ENCODE peak calls at places on chromosomes 6 and 20, in nine cellular contexts. E is cardiac muscle cell, J is AG04449, D is B cell, H is psoas muscle, C is brain microvascular endothelial cell, R is fibroblast of villous mesenchyme, T is neural progenitor cell, V is body of pancreas. B is an unnamed sample.

GRCh38 chr20:17882065-17882833 is 86.3 kb downstream of the SNX5 start:
- DNase-seq in E (no peak), J (no peak), D (no peak), H (no peak), C (no peak), R (no peak), T (no peak), V (no peak), B (no peak)

GRCh38 chr6:3819161-3820110 is 29.7 kb upstream of the FAM50B start:
- DNase-seq in E (no peak), J (no peak), D (no peak), H (no peak), C (no peak), R (no peak), T (no peak), V (no peak), B (no peak)

GRCh38 chr20:49447946-49448809 is 34.3 kb downstream of the KCNB1 start:
- DNase-seq in E (peak; percentile 69), J (no peak), D (no peak), H (peak; percentile 62), C (no peak), R (peak; percentile 26), T (peak; percentile 68), V (peak; percentile 28), B (no peak)

GRCh38 chr20:59456342-59457132 is 147.8 kb upstream of the PHACTR3 start:
- DNase-seq in E (no peak), J (no peak), D (no peak), H (no peak), C (no peak), R (no peak), T (no peak), V (no peak), B (no peak)

GRCh38 chr6:15907914-15908518 is 220.9 kb upstream of the MYLIP start:
- DNase-seq in E (no peak), J (no peak), D (no peak), H (no peak), C (no peak), R (no peak), T (no peak), V (peak; percentile 52), B (no peak)

GRCh38 chr6:19921821-19922220 is 84.7 kb downstream of the ID4 start:
- DNase-seq in E (no peak), J (no peak), D (no peak), H (no peak), C (no peak), R (no peak), T (peak; percentile 19), V (no peak), B (no peak)

GRCh38 chr6:34414999-34415858 is 10.6 kb downstream of the RPS10 start:
- DNase-seq in E (peak; percentile 88), J (no peak), D (peak; percentile 62), H (no peak), C (peak; percentile 55), R (peak; percentile 83), T (no peak), V (peak; percentile 90), B (peak; percentile 63)

GRCh38 chr20:12040261-12040660 is 122.6 kb downstream of the BTBD3 start:
- DNase-seq in E (no peak), J (no peak), D (no peak), H (no peak), C (no peak), R (no peak), T (no peak), V (no peak), B (no peak)

GRCh38 chr6:147166360-147166944 is 37.8 kb upstream of the STXBP5 start:
- DNase-seq in E (peak; percentile 58), J (no peak), D (no peak), H (no peak), C (peak; percentile 48), R (no peak), T (no peak), V (no peak), B (no peak)

GRCh38 chr6:48098923-48099322 is 12.1 kb downstream of the PTCHD4 start:
- DNase-seq in E (peak; percentile 24), J (no peak), D (no peak), H (no peak), C (no peak), R (no peak), T (no peak), V (no peak), B (no peak)

GRCh38 chr6:16633465-16633864 is 127.8 kb downstream of the ATXN1 start:
- DNase-seq in E (peak; percentile 20), J (no peak), D (no peak), H (no peak), C (no peak), R (no peak), T (no peak), V (no peak), B (no peak)

GRCh38 chr20:37388831-37389230 is 42.9 kb downstream of the SRC start:
- DNase-seq in E (no peak), J (no peak), D (no peak), H (no peak), C (no peak), R (no peak), T (no peak), V (no peak), B (no peak)

GRCh38 chr6:111759836-111760785 is 113.1 kb downstream of the FYN start:
- DNase-seq in E (peak; percentile 94), J (peak; percentile 88), D (no peak), H (no peak), C (peak; percentile 88), R (peak; percentile 92), T (peak; percentile 45), V (no peak), B (peak; percentile 44)

GRCh38 chr6:34654061-34654460 is 42.5 kb downstream of the ILRUN start:
- DNase-seq in E (no peak), J (no peak), D (no peak), H (no peak), C (no peak), R (no peak), T (no peak), V (no peak), B (no peak)

GRCh38 chr6:163634514-163635171 is 220.1 kb downstream of the QKI start:
- DNase-seq in E (no peak), J (no peak), D (no peak), H (no peak), C (no peak), R (no peak), T (no peak), V (no peak), B (no peak)

GRCh38 chr6:112195166-112195565 is 59.2 kb downstream of the LAMA4 start:
- DNase-seq in E (no peak), J (no peak), D (no peak), H (no peak), C (no peak), R (no peak), T (no peak), V (no peak), B (no peak)

GRCh38 chr6:97923249-97923648 is 640.2 kb upstream of the MMS22L start:
- DNase-seq in E (no peak), J (no peak), D (no peak), H (no peak), C (no peak), R (no peak), T (no peak), V (no peak), B (no peak)

GRCh38 chr6:97919631-97920030 is 636.6 kb upstream of the MMS22L start:
- DNase-seq in E (no peak), J (no peak), D (no peak), H (no peak), C (no peak), R (no peak), T (no peak), V (no peak), B (no peak)

DNA sequence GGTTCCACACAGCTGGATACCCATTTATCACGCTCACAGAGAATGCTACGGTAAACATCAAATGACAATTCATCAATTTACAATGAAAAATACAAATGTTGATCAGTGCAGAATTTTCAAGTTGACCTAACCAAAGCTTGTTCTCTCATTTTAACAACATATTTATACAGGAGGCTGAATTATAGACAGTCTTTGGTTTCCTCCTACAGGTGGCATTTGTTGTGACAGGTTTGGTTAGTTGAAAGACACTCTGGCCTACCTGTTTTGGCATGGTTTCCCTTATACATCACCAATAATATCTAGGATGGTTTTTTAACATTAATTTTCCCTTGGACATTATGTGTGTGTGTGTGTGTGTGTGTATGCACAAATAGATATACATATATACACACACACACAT is 642.5 kb upstream of the MMS22L start:
- DNase-seq in E (no peak), J (no peak), D (no peak), H (no peak), C (no peak), R (no peak), T (no peak), V (no peak), B (no peak)
- TF ChIP-seq CTCF in E (no peak), J (no peak), D (no peak), H (no peak), C (peak; percentile 6), R (no peak), T (peak; percentile 29), V (no peak), B (no peak)

GRCh38 chr6:24492475-24492874 is 2.3 kb upstream of the ALDH5A1 start:
- DNase-seq in E (peak; percentile 29), J (no peak), D (no peak), H (no peak), C (no peak), R (no peak), T (peak; percentile 50), V (peak; percentile 16), B (no peak)
- TF ChIP-seq CTCF in E (peak; percentile 52), J (peak; percentile 36), D (peak; percentile 9), H (no peak), C (peak; percentile 72), R (peak; percentile 36), T (peak; percentile 53), V (no peak), B (peak; percentile 7)

GRCh38 chr6:84762220-84762940 is 2.0 kb downstream of the TBX18 start:
- DNase-seq in E (peak; percentile 70), J (no peak), D (no peak), H (no peak), C (no peak), R (peak; percentile 49), T (peak; percentile 49), V (no peak), B (no peak)
- TF ChIP-seq CTCF in E (peak; percentile 39), J (peak; percentile 54), D (no peak), H (no peak), C (peak; percentile 56), R (peak; percentile 35), T (peak; percentile 32), V (no peak), B (peak; percentile 38)

GRCh38 chr6:43763133-43763797 is 6.7 kb upstream of the VEGFA start:
- DNase-seq in E (peak; percentile 47), J (no peak), D (no peak), H (no peak), C (no peak), R (peak; percentile 61), T (no peak), V (peak; percentile 35), B (no peak)
- TF ChIP-seq CTCF in E (no peak), J (no peak), D (no peak), H (no peak), C (no peak), R (no peak), T (no peak), V (no peak), B (no peak)